ENCODE peak calls at places on chromosomes 13 and 19, in five cellular contexts. One of them, this sample, is unnamed.

GRCh38 chr13:51000576-51001260 is 91.1 kb downstream of the RNASEH2B start:
- DNase-seq in H1: no peak
- DNase-seq in IMR-90: peak; percentile 42
- DNase-seq in A549: no peak
- DNase-seq in HepG2: no peak
- DNase-seq in this sample: no peak

GRCh38 chr13:40273173-40274000 is 393.1 kb downstream of the FOXO1 start:
- DNase-seq in H1: no peak
- DNase-seq in IMR-90: no peak
- DNase-seq in A549: no peak
- DNase-seq in HepG2: no peak
- DNase-seq in this sample: no peak

GRCh38 chr19:45008554-45008953 is 7.3 kb downstream of the RELB start:
- DNase-seq in H1: no peak
- DNase-seq in IMR-90: no peak
- DNase-seq in A549: no peak
- DNase-seq in HepG2: no peak
- DNase-seq in this sample: no peak

GRCh38 chr13:75968103-75968838 is 332.1 kb downstream of the LMO7 start:
- DNase-seq in H1: no peak
- DNase-seq in IMR-90: peak; percentile 26
- DNase-seq in A549: peak; percentile 6
- DNase-seq in HepG2: no peak
- DNase-seq in this sample: no peak

GRCh38 chr13:39040206-39040605 is 1.9 kb downstream of the NHLRC3 start:
- DNase-seq in H1: no peak
- DNase-seq in IMR-90: no peak
- DNase-seq in A549: no peak
- DNase-seq in HepG2: peak; percentile 45
- DNase-seq in this sample: no peak

GRCh38 chr19:4082172-4082571 is 15.5 kb upstream of the ZBTB7A start:
- DNase-seq in H1: no peak
- DNase-seq in IMR-90: no peak
- DNase-seq in A549: no peak
- DNase-seq in HepG2: no peak
- DNase-seq in this sample: no peak

GRCh38 chr19:48325265-48325910 is at the start of gene EMP3:
- DNase-seq in H1: peak; percentile 78
- DNase-seq in IMR-90: peak; percentile 92
- DNase-seq in A549: peak; percentile 92
- DNase-seq in HepG2: no peak
- DNase-seq in this sample: peak; percentile 78

GRCh38 chr13:58452123-58452623 is 820.6 kb downstream of the PCDH17 start:
- DNase-seq in H1: no peak
- DNase-seq in IMR-90: no peak
- DNase-seq in A549: no peak
- DNase-seq in HepG2: peak; percentile 96
- DNase-seq in this sample: no peak

GRCh38 chr13:39452412-39452811 is 150.6 kb downstream of the LHFPL6 start:
- DNase-seq in H1: no peak
- DNase-seq in IMR-90: no peak
- DNase-seq in A549: no peak
- DNase-seq in HepG2: no peak
- DNase-seq in this sample: no peak

GRCh38 chr19:23972161-23972560 is 57.5 kb downstream of the ZNF726 start:
- DNase-seq in H1: no peak
- DNase-seq in IMR-90: no peak
- DNase-seq in A549: no peak
- DNase-seq in HepG2: no peak
- DNase-seq in this sample: no peak

GRCh38 chr19:9461938-9462337 is 26.6 kb upstream of the ZNF266 start:
- DNase-seq in H1: no peak
- DNase-seq in IMR-90: no peak
- DNase-seq in A549: no peak
- DNase-seq in HepG2: no peak
- DNase-seq in this sample: no peak

GRCh38 chr13:98961204-98962105 is 16.4 kb downstream of the DOCK9 start:
- DNase-seq in H1: no peak
- DNase-seq in IMR-90: no peak
- DNase-seq in A549: no peak
- DNase-seq in HepG2: no peak
- DNase-seq in this sample: no peak
- TF ChIP-seq MAFK in H1: no peak
- TF ChIP-seq MAFK in IMR-90: no peak
- TF ChIP-seq MAFK in A549: no peak
- TF ChIP-seq MAFK in HepG2: no peak
- TF ChIP-seq MAFK in this sample: no peak

GRCh38 chr13:113854238-113855011 is 9.5 kb downstream of the GAS6 start:
- DNase-seq in H1: peak; percentile 49
- DNase-seq in IMR-90: peak; percentile 81
- DNase-seq in A549: no peak
- DNase-seq in HepG2: no peak
- DNase-seq in this sample: no peak
- TF ChIP-seq MAFK in H1: no peak
- TF ChIP-seq MAFK in IMR-90: no peak
- TF ChIP-seq MAFK in A549: no peak
- TF ChIP-seq MAFK in HepG2: no peak
- TF ChIP-seq MAFK in this sample: no peak

DNA sequence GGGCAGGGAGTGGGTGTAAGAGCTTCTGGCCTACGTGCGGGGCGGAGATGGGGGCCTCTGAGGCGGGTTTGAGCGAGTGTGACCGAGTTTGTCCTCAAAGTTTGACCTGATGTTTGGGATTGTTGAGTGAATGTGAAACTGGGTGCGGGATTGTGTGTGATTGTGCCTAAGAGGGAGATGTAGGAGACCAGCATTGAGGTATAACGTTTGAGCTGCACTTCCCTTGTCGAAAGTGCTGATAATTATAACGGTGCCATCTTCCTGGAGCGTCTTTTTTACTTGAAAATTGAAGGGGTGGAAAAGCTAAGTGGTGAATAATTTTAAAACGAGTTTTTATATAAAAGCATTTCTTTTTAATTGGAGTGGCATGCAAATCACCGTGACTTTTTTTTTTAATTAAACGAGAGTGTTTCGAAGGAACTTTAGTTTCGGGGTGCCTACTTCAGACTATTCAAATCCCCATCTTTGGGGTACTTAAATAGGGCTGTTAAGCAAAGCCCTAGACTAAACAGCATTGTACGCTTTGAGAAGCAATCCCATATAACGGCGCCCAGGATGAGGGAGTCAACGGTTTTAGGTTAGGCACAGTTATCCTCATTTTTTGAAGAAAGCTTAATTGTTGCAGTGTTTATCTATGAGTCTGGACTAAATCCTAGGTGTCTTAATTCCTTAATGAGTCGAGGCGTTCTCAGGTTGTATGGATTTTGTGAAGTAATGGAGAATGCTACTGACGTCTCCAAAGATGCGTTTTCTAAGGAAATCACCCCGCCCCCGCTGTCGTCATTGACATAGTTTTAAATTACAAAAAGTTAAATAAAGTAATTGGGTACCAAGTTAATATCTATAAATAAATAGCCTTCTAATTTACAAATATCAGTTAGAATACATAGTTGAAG is 618 bp downstream of the ZNF146 start:
- DNase-seq in H1: no peak
- DNase-seq in IMR-90: peak; percentile 62
- DNase-seq in A549: peak; percentile 61
- DNase-seq in HepG2: no peak
- DNase-seq in this sample: peak; percentile 57
- TF ChIP-seq MAFK in H1: no peak
- TF ChIP-seq MAFK in IMR-90: no peak
- TF ChIP-seq MAFK in A549: no peak
- TF ChIP-seq MAFK in HepG2: no peak
- TF ChIP-seq MAFK in this sample: no peak

DNA sequence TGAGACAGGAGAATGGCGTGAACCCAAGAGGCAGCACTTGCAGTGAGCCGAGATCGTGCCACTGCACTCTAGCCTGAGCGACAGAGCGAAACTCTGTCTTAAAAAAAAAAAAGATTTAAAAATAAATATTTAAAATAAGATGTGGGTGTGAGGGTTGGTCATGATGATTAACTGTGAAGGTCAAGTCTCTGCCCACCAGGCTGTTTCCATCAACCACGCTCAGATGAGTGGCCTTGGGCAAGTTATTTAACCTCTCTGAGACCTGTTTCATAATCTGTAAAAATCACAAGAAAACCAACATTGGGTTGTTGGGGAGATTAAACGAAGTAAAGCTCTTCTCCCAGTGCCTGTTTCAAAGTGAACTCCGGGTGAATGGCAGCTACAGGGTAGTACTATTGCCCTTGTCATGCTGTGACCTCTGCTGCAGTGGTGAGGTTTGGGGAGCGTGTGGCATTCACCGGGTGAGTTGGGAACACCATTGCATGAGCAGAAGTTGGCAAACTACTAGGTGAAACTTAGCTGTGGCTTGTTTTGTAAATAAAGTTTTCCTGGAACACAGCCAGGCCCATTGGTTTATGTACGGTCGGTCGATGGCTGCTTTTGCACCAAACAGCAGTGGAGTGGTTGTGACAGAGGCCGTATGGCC is 153.3 kb downstream of the USP12 start:
- DNase-seq in H1: peak; percentile 49
- DNase-seq in IMR-90: no peak
- DNase-seq in A549: no peak
- DNase-seq in HepG2: no peak
- DNase-seq in this sample: no peak
- TF ChIP-seq MAFK in H1: no peak
- TF ChIP-seq MAFK in IMR-90: no peak
- TF ChIP-seq MAFK in A549: no peak
- TF ChIP-seq MAFK in HepG2: no peak
- TF ChIP-seq MAFK in this sample: no peak